ENCODE peak calls at places on chromosomes 5 and 9, in five cellular contexts. W is IMR-90, S is left ventricle myocardium inferior, Z is Peyer's patch, E is left lung. N is an unnamed sample. For H3K4me1, the result is how much of the 10 kb centered on the place peaks cover.

GRCh38 chr5:56908942-56909293 is 478 bp upstream of the SETD9 start:
- DNase-seq in W (no peak), S (peak), Z (no peak), E (peak), N (peak)

GRCh38 chr9:100595391-100596199 is 17.7 kb downstream of the CAVIN4 start:
- DNase-seq in W (peak), S (no peak), Z (peak), E (no peak), N (no peak)

GRCh38 chr5:157352756-157353340 is 86.9 kb downstream of the CYFIP2 start:
- DNase-seq in W (no peak), S (no peak), Z (no peak), E (no peak), N (no peak)

GRCh38 chr9:23779220-23779619 is 46.8 kb downstream of the ELAVL2 start:
- DNase-seq in W (no peak), S (no peak), Z (no peak), E (no peak), N (no peak)

GRCh38 chr9:125361837-125362531 is 100.4 kb downstream of the GAPVD1 start:
- DNase-seq in W (peak), S (no peak), Z (no peak), E (no peak), N (no peak)

GRCh38 chr9:8857330-8858249 is 1058.0 kb upstream of the DMAC1 start:
- DNase-seq in W (no peak), S (peak), Z (peak), E (peak), N (no peak)

GRCh38 chr5:9198399-9198798 is 347.5 kb downstream of the SEMA5A start:
- DNase-seq in W (peak), S (no peak), Z (no peak), E (no peak), N (no peak)

GRCh38 chr5:17157294-17157693 is 60.1 kb upstream of the BASP1 start:
- DNase-seq in W (peak), S (no peak), Z (no peak), E (no peak), N (no peak)

GRCh38 chr5:68332546-68332945 is 117.0 kb downstream of the PIK3R1 start:
- DNase-seq in W (peak), S (no peak), Z (no peak), E (no peak), N (no peak)

GRCh38 chr5:96264047-96264446 is 169.0 kb downstream of the PCSK1 start:
- DNase-seq in W (no peak), S (no peak), Z (no peak), E (no peak), N (no peak)
- TF ChIP-seq CTCF in W (no peak), S (no peak), Z (no peak), E (no peak), N (no peak)

GRCh38 chr5:6408260-6408596 is 29.9 kb upstream of the MED10 start:
- DNase-seq in W (no peak), S (no peak), Z (no peak), E (no peak), N (no peak)
- H3K27ac ChIP-seq in W (no peak), S (no peak), Z (no peak), E (no peak), N (no peak)

GRCh38 chr9:76744336-76744735 is 19.9 kb upstream of the PCA3 start:
- DNase-seq in W (no peak), S (no peak), Z (no peak), E (no peak), N (no peak)
- H3K4me1 ChIP-seq in W (under half), S (under half), Z (under half), E (under half), N (under half)

DNA sequence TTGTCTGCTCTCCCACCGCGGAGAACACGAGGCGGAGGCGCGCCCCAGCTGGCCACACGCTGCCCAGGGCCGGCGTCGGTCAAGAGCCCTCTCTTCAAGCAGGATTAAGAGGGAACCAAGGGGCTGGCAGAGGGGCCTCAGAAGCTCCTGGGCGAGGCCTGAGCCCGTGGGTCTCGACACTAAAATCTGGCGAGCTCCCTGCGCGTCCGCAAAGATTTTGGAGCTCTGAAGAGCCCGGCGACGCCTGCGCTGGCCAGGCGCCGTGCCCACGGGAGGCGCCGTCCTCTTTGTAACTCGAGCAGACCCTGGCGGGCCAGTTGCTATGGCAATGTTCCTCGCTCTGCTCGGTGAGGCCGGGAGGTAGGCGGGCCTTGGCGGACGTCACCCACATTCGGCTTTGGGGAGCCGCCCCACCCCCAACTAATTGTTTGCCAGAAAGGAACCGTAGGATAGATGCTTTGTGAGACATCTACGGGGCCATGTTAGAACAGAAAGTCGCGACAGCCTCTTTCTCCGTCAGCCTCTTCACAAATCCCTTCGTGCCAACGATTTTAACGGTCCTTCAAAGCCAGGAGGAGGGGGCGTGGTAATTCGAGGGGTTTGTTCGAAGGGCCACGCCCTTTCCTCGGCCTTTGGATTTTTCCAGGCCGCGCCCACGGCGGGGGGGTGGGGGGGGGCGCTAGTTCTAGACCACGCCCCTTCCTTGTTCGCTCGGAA is 735 bp upstream of the CNOT8 start:
- DNase-seq in W (peak), S (peak), Z (peak), E (peak), N (peak)
- TF ChIP-seq CTCF in W (peak), S (no peak), Z (no peak), E (no peak), N (peak)

GRCh38 chr5:159178978-159179377 is 30.4 kb downstream of the RNF145 start:
- DNase-seq in W (peak), S (no peak), Z (no peak), E (no peak), N (no peak)
- H3K27ac ChIP-seq in W (peak), S (peak), Z (no peak), E (peak), N (peak)

GRCh38 chr9:136543830-136544548 is 1.9 kb downstream of the NOTCH1 start:
- DNase-seq in W (no peak), S (no peak), Z (peak), E (no peak), N (no peak)
- H3K4me1 ChIP-seq in W (under half), S (half or more), Z (under half), E (under half), N (under half)

DNA sequence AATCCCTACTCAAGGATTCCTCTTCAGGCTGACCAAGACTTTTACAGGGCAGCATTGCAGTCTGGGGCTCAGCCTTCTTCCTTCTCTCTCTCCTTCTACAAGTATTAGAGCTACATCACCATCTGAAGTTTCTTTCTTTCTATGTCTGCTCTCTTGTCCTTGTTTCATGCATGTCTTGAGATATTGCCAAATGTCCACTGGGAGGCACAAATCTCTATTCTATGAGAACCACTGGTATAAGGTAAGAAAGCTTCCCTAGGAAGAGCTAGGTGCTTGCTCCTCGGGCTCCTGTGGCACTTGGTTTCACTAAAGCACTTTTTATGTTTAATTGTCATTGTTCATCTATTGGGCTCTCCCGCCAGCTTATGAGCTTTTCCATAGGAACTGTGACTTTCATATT is 289.2 kb upstream of the PCSK5 start:
- DNase-seq in W (no peak), S (no peak), Z (no peak), E (no peak), N (no peak)
- TF ChIP-seq CTCF in W (no peak), S (peak), Z (peak), E (no peak), N (no peak)

N was measured in RWPE2.